ENCODE peak calls at places on chromosome 7, in nine cellular contexts. One of them, this sample, is unnamed.

GRCh38 chr7:116984917-116985316 is 31.6 kb downstream of the ST7 start:
- DNase-seq in HFF-Myc: no peak
- DNase-seq in IMR-90: peak; percentile 28
- DNase-seq in T follicular helper cell: no peak
- DNase-seq in MM.1S: peak; percentile 62
- DNase-seq in AG09319: no peak
- DNase-seq in activated CD4-positive, alpha-beta memory T cell treated with anti-CD3 and anti-CD28 coated beads, Interleukin-2, amount 10 ng/mL, durations not matched to agents 7 days and 5 days: no peak
- DNase-seq in stimulated activated CD8-positive, alpha-beta memory T cell treated with anti-CD3 and anti-CD28 coated beads, Interleukin-2, amount 100 ng/mL, for 48 hours: no peak
- DNase-seq in stimulated activated CD4-positive, alpha-beta T cell treated with anti-CD3 and anti-CD28 coated beads, Interleukin-15, amount 100 ng/mL, for 24 hours: no peak
- DNase-seq in this sample: no peak

GRCh38 chr7:28130277-28130676 is 50.3 kb downstream of the JAZF1 start:
- DNase-seq in HFF-Myc: peak; percentile 67
- DNase-seq in IMR-90: peak; percentile 95
- DNase-seq in T follicular helper cell: no peak
- DNase-seq in MM.1S: no peak
- DNase-seq in AG09319: peak; percentile 48
- DNase-seq in activated CD4-positive, alpha-beta memory T cell treated with anti-CD3 and anti-CD28 coated beads, Interleukin-2, amount 10 ng/mL, durations not matched to agents 7 days and 5 days: no peak
- DNase-seq in stimulated activated CD8-positive, alpha-beta memory T cell treated with anti-CD3 and anti-CD28 coated beads, Interleukin-2, amount 100 ng/mL, for 48 hours: no peak
- DNase-seq in stimulated activated CD4-positive, alpha-beta T cell treated with anti-CD3 and anti-CD28 coated beads, Interleukin-15, amount 100 ng/mL, for 24 hours: no peak
- DNase-seq in this sample: no peak

GRCh38 chr7:128167316-128167691 is 73.8 kb upstream of the LEP start:
- DNase-seq in HFF-Myc: peak; percentile 11
- DNase-seq in IMR-90: peak; percentile 75
- DNase-seq in T follicular helper cell: no peak
- DNase-seq in MM.1S: no peak
- DNase-seq in AG09319: no peak
- DNase-seq in activated CD4-positive, alpha-beta memory T cell treated with anti-CD3 and anti-CD28 coated beads, Interleukin-2, amount 10 ng/mL, durations not matched to agents 7 days and 5 days: no peak
- DNase-seq in stimulated activated CD8-positive, alpha-beta memory T cell treated with anti-CD3 and anti-CD28 coated beads, Interleukin-2, amount 100 ng/mL, for 48 hours: no peak
- DNase-seq in stimulated activated CD4-positive, alpha-beta T cell treated with anti-CD3 and anti-CD28 coated beads, Interleukin-15, amount 100 ng/mL, for 24 hours: peak; percentile 33
- DNase-seq in this sample: no peak

GRCh38 chr7:28200598-28200997 is 20.0 kb upstream of the JAZF1 start:
- DNase-seq in HFF-Myc: no peak
- DNase-seq in IMR-90: no peak
- DNase-seq in T follicular helper cell: no peak
- DNase-seq in MM.1S: no peak
- DNase-seq in AG09319: no peak
- DNase-seq in activated CD4-positive, alpha-beta memory T cell treated with anti-CD3 and anti-CD28 coated beads, Interleukin-2, amount 10 ng/mL, durations not matched to agents 7 days and 5 days: no peak
- DNase-seq in stimulated activated CD8-positive, alpha-beta memory T cell treated with anti-CD3 and anti-CD28 coated beads, Interleukin-2, amount 100 ng/mL, for 48 hours: no peak
- DNase-seq in stimulated activated CD4-positive, alpha-beta T cell treated with anti-CD3 and anti-CD28 coated beads, Interleukin-15, amount 100 ng/mL, for 24 hours: no peak
- DNase-seq in this sample: no peak

GRCh38 chr7:4297843-4298219 is 384.3 kb upstream of the FOXK1 start:
- DNase-seq in HFF-Myc: no peak
- DNase-seq in IMR-90: no peak
- DNase-seq in T follicular helper cell: no peak
- DNase-seq in MM.1S: no peak
- DNase-seq in AG09319: no peak
- DNase-seq in activated CD4-positive, alpha-beta memory T cell treated with anti-CD3 and anti-CD28 coated beads, Interleukin-2, amount 10 ng/mL, durations not matched to agents 7 days and 5 days: no peak
- DNase-seq in stimulated activated CD8-positive, alpha-beta memory T cell treated with anti-CD3 and anti-CD28 coated beads, Interleukin-2, amount 100 ng/mL, for 48 hours: no peak
- DNase-seq in stimulated activated CD4-positive, alpha-beta T cell treated with anti-CD3 and anti-CD28 coated beads, Interleukin-15, amount 100 ng/mL, for 24 hours: no peak
- DNase-seq in this sample: no peak

GRCh38 chr7:49927581-49927980 is 154.1 kb downstream of the VWC2 start:
- DNase-seq in HFF-Myc: no peak
- DNase-seq in IMR-90: no peak
- DNase-seq in T follicular helper cell: no peak
- DNase-seq in MM.1S: no peak
- DNase-seq in AG09319: no peak
- DNase-seq in activated CD4-positive, alpha-beta memory T cell treated with anti-CD3 and anti-CD28 coated beads, Interleukin-2, amount 10 ng/mL, durations not matched to agents 7 days and 5 days: no peak
- DNase-seq in stimulated activated CD8-positive, alpha-beta memory T cell treated with anti-CD3 and anti-CD28 coated beads, Interleukin-2, amount 100 ng/mL, for 48 hours: no peak
- DNase-seq in stimulated activated CD4-positive, alpha-beta T cell treated with anti-CD3 and anti-CD28 coated beads, Interleukin-15, amount 100 ng/mL, for 24 hours: no peak
- DNase-seq in this sample: no peak

GRCh38 chr7:121081327-121081936 is 92.9 kb downstream of the CPED1 start:
- DNase-seq in HFF-Myc: peak; percentile 73
- DNase-seq in IMR-90: peak; percentile 85
- DNase-seq in T follicular helper cell: no peak
- DNase-seq in MM.1S: peak; percentile 82
- DNase-seq in AG09319: peak; percentile 48
- DNase-seq in activated CD4-positive, alpha-beta memory T cell treated with anti-CD3 and anti-CD28 coated beads, Interleukin-2, amount 10 ng/mL, durations not matched to agents 7 days and 5 days: no peak
- DNase-seq in stimulated activated CD8-positive, alpha-beta memory T cell treated with anti-CD3 and anti-CD28 coated beads, Interleukin-2, amount 100 ng/mL, for 48 hours: no peak
- DNase-seq in stimulated activated CD4-positive, alpha-beta T cell treated with anti-CD3 and anti-CD28 coated beads, Interleukin-15, amount 100 ng/mL, for 24 hours: no peak
- DNase-seq in this sample: no peak

GRCh38 chr7:43834463-43835251 is 34.7 kb downstream of the MRPS24 start:
- DNase-seq in HFF-Myc: no peak
- DNase-seq in IMR-90: peak; percentile 40
- DNase-seq in T follicular helper cell: peak; percentile 6
- DNase-seq in MM.1S: peak; percentile 73
- DNase-seq in AG09319: no peak
- DNase-seq in activated CD4-positive, alpha-beta memory T cell treated with anti-CD3 and anti-CD28 coated beads, Interleukin-2, amount 10 ng/mL, durations not matched to agents 7 days and 5 days: peak; percentile 37
- DNase-seq in stimulated activated CD8-positive, alpha-beta memory T cell treated with anti-CD3 and anti-CD28 coated beads, Interleukin-2, amount 100 ng/mL, for 48 hours: peak; percentile 13
- DNase-seq in stimulated activated CD4-positive, alpha-beta T cell treated with anti-CD3 and anti-CD28 coated beads, Interleukin-15, amount 100 ng/mL, for 24 hours: peak; percentile 53
- DNase-seq in this sample: peak; percentile 6

GRCh38 chr7:51869452-51869851 is 552.8 kb upstream of the COBL start:
- DNase-seq in HFF-Myc: no peak
- DNase-seq in IMR-90: no peak
- DNase-seq in T follicular helper cell: no peak
- DNase-seq in MM.1S: no peak
- DNase-seq in AG09319: no peak
- DNase-seq in activated CD4-positive, alpha-beta memory T cell treated with anti-CD3 and anti-CD28 coated beads, Interleukin-2, amount 10 ng/mL, durations not matched to agents 7 days and 5 days: no peak
- DNase-seq in stimulated activated CD8-positive, alpha-beta memory T cell treated with anti-CD3 and anti-CD28 coated beads, Interleukin-2, amount 100 ng/mL, for 48 hours: no peak
- DNase-seq in stimulated activated CD4-positive, alpha-beta T cell treated with anti-CD3 and anti-CD28 coated beads, Interleukin-15, amount 100 ng/mL, for 24 hours: no peak
- DNase-seq in this sample: no peak

GRCh38 chr7:1109581-1110310 is 21.8 kb downstream of the GPER1 start:
- DNase-seq in HFF-Myc: no peak
- DNase-seq in IMR-90: no peak
- DNase-seq in T follicular helper cell: no peak
- DNase-seq in MM.1S: no peak
- DNase-seq in AG09319: no peak
- DNase-seq in activated CD4-positive, alpha-beta memory T cell treated with anti-CD3 and anti-CD28 coated beads, Interleukin-2, amount 10 ng/mL, durations not matched to agents 7 days and 5 days: no peak
- DNase-seq in stimulated activated CD8-positive, alpha-beta memory T cell treated with anti-CD3 and anti-CD28 coated beads, Interleukin-2, amount 100 ng/mL, for 48 hours: no peak
- DNase-seq in stimulated activated CD4-positive, alpha-beta T cell treated with anti-CD3 and anti-CD28 coated beads, Interleukin-15, amount 100 ng/mL, for 24 hours: no peak
- DNase-seq in this sample: no peak